ENCODE peak calls at places on chromosome 22, in ten cellular contexts. E, R, T, X, W, D, Z, A, H and K are unnamed samples.

GRCh38 chr22:25488244-25489020 is 76.0 kb upstream of the GRK3 start:
- DNase-seq in D (no peak), X (peak), T (no peak), E (no peak), A (peak), R (peak), Z (peak), H (no peak), W (no peak), K (no peak)

GRCh38 chr22:35154937-35155387 is 89.0 kb downstream of the ISX start:
- DNase-seq in T (no peak), W (peak), A (peak), Z (peak), X (peak), D (no peak), R (no peak), H (no peak), E (peak), K (peak)

GRCh38 chr22:43094085-43094484 is 4.9 kb upstream of the TTLL1 start:
- DNase-seq in W (peak), D (no peak), E (no peak), A (no peak), T (no peak), R (peak), Z (no peak), H (no peak), X (no peak), K (no peak)

GRCh38 chr22:49966041-49966715 is 5.6 kb downstream of the PIM3 start:
- DNase-seq in H (no peak), W (no peak), E (no peak), R (peak), X (no peak), D (no peak), Z (no peak), A (peak), T (no peak), K (no peak)

GRCh38 chr22:49306632-49306975 is 521.1 kb downstream of the BRD1 start:
- DNase-seq in W (no peak), D (no peak), Z (no peak), E (no peak), A (peak), T (peak), R (no peak), X (no peak), H (no peak), K (no peak)

GRCh38 chr22:49307870-49308269 is 519.8 kb downstream of the BRD1 start:
- DNase-seq in D (no peak), R (no peak), E (no peak), Z (no peak), W (no peak), X (no peak), T (peak), H (no peak), A (peak), K (no peak)

GRCh38 chr22:17137861-17138425 is 16.8 kb upstream of the TMEM121B start:
- DNase-seq in D (no peak), A (no peak), E (no peak), W (no peak), X (no peak), T (peak), R (no peak), H (no peak), Z (no peak), K (no peak)

GRCh38 chr22:39374191-39374590 is 24.4 kb downstream of the SYNGR1 start:
- DNase-seq in X (no peak), A (no peak), H (no peak), R (no peak), D (no peak), W (no peak), Z (no peak), E (no peak), T (no peak), K (no peak)

GRCh38 chr22:44658371-44658953 is 43.5 kb upstream of the PRR5 start:
- DNase-seq in E (no peak), W (no peak), D (no peak), A (no peak), H (no peak), Z (no peak), T (no peak), X (peak), R (no peak), K (no peak)

GRCh38 chr22:38845368-38845740 is 1.5 kb upstream of the NPTXR start:
- DNase-seq in X (no peak), H (no peak), D (no peak), E (no peak), R (no peak), Z (no peak), T (no peak), A (no peak), W (no peak), K (no peak)

GRCh38 chr22:48849513-48849912 is 978.2 kb downstream of the BRD1 start:
- DNase-seq in A (no peak), Z (no peak), E (no peak), R (no peak), H (no peak), T (no peak), W (no peak), D (no peak), X (no peak), K (no peak)

GRCh38 chr22:19990188-19990587 is 26.4 kb downstream of the ARVCF start:
- DNase-seq in X (no peak), W (no peak), R (peak), E (no peak), H (no peak), T (peak), Z (no peak), D (no peak), A (no peak), K (no peak)